ENCODE peak calls at places on chromosome 7, in ten cellular contexts. M, G, A, S, Z, E, V, R, I and K are unnamed samples.

GRCh38 chr7:29851487-29851886 is 45.2 kb downstream of the WIPF3 start:
- DNase-seq in M (peak), G (no peak), A (no peak), S (no peak), Z (no peak), E (no peak), V (no peak), R (no peak), I (no peak), K (no peak)

GRCh38 chr7:31027161-31027965 is 24.7 kb upstream of the ADCYAP1R1 start:
- DNase-seq in M (peak), G (peak), A (no peak), S (peak), Z (peak), E (no peak), V (no peak), R (no peak), I (no peak), K (no peak)

GRCh38 chr7:7639847-7640220 is 718 bp upstream of the UMAD1 start:
- DNase-seq in M (no peak), G (no peak), A (peak), S (no peak), Z (no peak), E (peak), V (no peak), R (no peak), I (no peak), K (peak)

GRCh38 chr7:48899932-48900331 is 24.4 kb upstream of the CDC14C start:
- DNase-seq in M (no peak), G (no peak), A (no peak), S (no peak), Z (no peak), E (no peak), V (no peak), R (no peak), I (no peak), K (no peak)

GRCh38 chr7:84490661-84491060 is 296.1 kb upstream of the SEMA3A start:
- DNase-seq in M (no peak), G (peak), A (peak), S (no peak), Z (no peak), E (no peak), V (no peak), R (no peak), I (no peak), K (no peak)

GRCh38 chr7:10888861-10889260 is 84.8 kb upstream of the PHF14 start:
- DNase-seq in M (no peak), G (no peak), A (no peak), S (no peak), Z (no peak), E (no peak), V (no peak), R (no peak), I (no peak), K (peak)

GRCh38 chr7:69786707-69787395 is 188.6 kb downstream of the AUTS2 start:
- DNase-seq in M (no peak), G (no peak), A (no peak), S (no peak), Z (no peak), E (no peak), V (no peak), R (no peak), I (no peak), K (no peak)

GRCh38 chr7:28018851-28019465 is 161.6 kb downstream of the JAZF1 start:
- DNase-seq in M (no peak), G (no peak), A (no peak), S (no peak), Z (no peak), E (no peak), V (no peak), R (no peak), I (no peak), K (no peak)

GRCh38 chr7:116400526-116400925 is 99.0 kb upstream of the CAV2 start:
- DNase-seq in M (no peak), G (no peak), A (no peak), S (no peak), Z (no peak), E (no peak), V (no peak), R (no peak), I (no peak), K (no peak)

GRCh38 chr7:41724996-41725395 is 22.1 kb upstream of the INHBA start:
- DNase-seq in M (no peak), G (no peak), A (no peak), S (no peak), Z (no peak), E (no peak), V (no peak), R (no peak), I (no peak), K (no peak)

GRCh38 chr7:4566714-4567113 is 115.4 kb upstream of the FOXK1 start:
- DNase-seq in M (no peak), G (no peak), A (no peak), S (no peak), Z (no peak), E (no peak), V (no peak), R (no peak), I (no peak), K (no peak)

GRCh38 chr7:47757946-47758371 is 176.0 kb upstream of the TNS3 start:
- DNase-seq in M (peak), G (no peak), A (peak), S (no peak), Z (no peak), E (no peak), V (no peak), R (peak), I (no peak), K (no peak)

GRCh38 chr7:101121996-101122932 is 4.6 kb upstream of the SERPINE1 start:
- DNase-seq in M (peak), G (peak), A (peak), S (no peak), Z (peak), E (no peak), V (no peak), R (peak), I (no peak), K (no peak)

GRCh38 chr7:121466455-121466854 is 70.3 kb upstream of the FAM3C start:
- DNase-seq in M (no peak), G (no peak), A (no peak), S (no peak), Z (no peak), E (no peak), V (no peak), R (no peak), I (no peak), K (no peak)

GRCh38 chr7:108146070-108146842 is 16.1 kb upstream of the LAMB4 start:
- DNase-seq in M (peak), G (peak), A (peak), S (peak), Z (peak), E (peak), V (peak), R (peak), I (no peak), K (peak)

GRCh38 chr7:155918720-155919399 is 106.6 kb upstream of the SHH start:
- DNase-seq in M (peak), G (no peak), A (peak), S (no peak), Z (no peak), E (no peak), V (no peak), R (no peak), I (no peak), K (no peak)

GRCh38 chr7:33806284-33807157 is 98.8 kb upstream of the BMPER start:
- DNase-seq in M (no peak), G (no peak), A (no peak), S (no peak), Z (no peak), E (no peak), V (no peak), R (no peak), I (no peak), K (no peak)

GRCh38 chr7:10210000-10210399 is 763.7 kb upstream of the PHF14 start:
- DNase-seq in M (no peak), G (no peak), A (no peak), S (no peak), Z (no peak), E (no peak), V (no peak), R (no peak), I (no peak), K (no peak)

GRCh38 chr7:30069096-30069867 is 41.1 kb downstream of the PLEKHA8 start:
- DNase-seq in M (no peak), G (no peak), A (no peak), S (no peak), Z (no peak), E (no peak), V (no peak), R (no peak), I (no peak), K (no peak)

GRCh38 chr7:100132126-100132525 is 5.4 kb downstream of the MBLAC1 start:
- DNase-seq in M (no peak), G (no peak), A (no peak), S (no peak), Z (no peak), E (no peak), V (no peak), R (no peak), I (no peak), K (no peak)

GRCh38 chr7:108129018-108129965 is 869 bp downstream of the LAMB4 start:
- DNase-seq in M (no peak), G (no peak), A (no peak), S (no peak), Z (no peak), E (no peak), V (no peak), R (no peak), I (no peak), K (no peak)

GRCh38 chr7:116726713-116727431 is 54.9 kb downstream of the MET start:
- DNase-seq in M (no peak), G (no peak), A (no peak), S (no peak), Z (no peak), E (no peak), V (no peak), R (no peak), I (no peak), K (no peak)

GRCh38 chr7:157006205-157006747 is 4.2 kb downstream of the MNX1 start:
- DNase-seq in M (no peak), G (no peak), A (no peak), S (no peak), Z (peak), E (no peak), V (no peak), R (no peak), I (no peak), K (no peak)